ENCODE peak calls at places on chromosomes 3 and 15, in eight cellular contexts. One of them, this sample, is unnamed.

GRCh38 chr3:183812746-183813445 is 12.5 kb downstream of the MAP6D1 start:
- DNase-seq in ovary: no peak
- DNase-seq in HCT116: no peak
- DNase-seq in breast epithelium: no peak
- DNase-seq in stomach: no peak
- DNase-seq in Peyer's patch: no peak
- DNase-seq in right lobe of liver: no peak
- DNase-seq in adrenal gland: no peak
- DNase-seq in this sample: no peak

GRCh38 chr3:140441006-140441405 is 236.9 kb upstream of the TRIM42 start:
- DNase-seq in adrenal gland: peak
- DNase-seq in ovary: no peak
- DNase-seq in Peyer's patch: no peak
- DNase-seq in breast epithelium: no peak
- DNase-seq in stomach: no peak
- DNase-seq in HCT116: no peak
- DNase-seq in right lobe of liver: no peak
- DNase-seq in this sample: no peak

GRCh38 chr15:71800835-71801745 is 9.3 kb upstream of the NR2E3 start:
- DNase-seq in adrenal gland: peak
- DNase-seq in Peyer's patch: peak
- DNase-seq in breast epithelium: no peak
- DNase-seq in HCT116: peak
- DNase-seq in ovary: no peak
- DNase-seq in stomach: peak
- DNase-seq in right lobe of liver: no peak
- DNase-seq in this sample: no peak

GRCh38 chr3:29255854-29256696 is 24.8 kb upstream of the RBMS3 start:
- DNase-seq in adrenal gland: no peak
- DNase-seq in ovary: no peak
- DNase-seq in HCT116: no peak
- DNase-seq in Peyer's patch: no peak
- DNase-seq in right lobe of liver: no peak
- DNase-seq in breast epithelium: no peak
- DNase-seq in stomach: no peak
- DNase-seq in this sample: no peak

GRCh38 chr15:48090115-48090514 is 30.7 kb upstream of the SLC24A5 start:
- DNase-seq in Peyer's patch: no peak
- DNase-seq in right lobe of liver: no peak
- DNase-seq in ovary: no peak
- DNase-seq in breast epithelium: no peak
- DNase-seq in stomach: no peak
- DNase-seq in adrenal gland: no peak
- DNase-seq in HCT116: no peak
- DNase-seq in this sample: no peak

GRCh38 chr3:54932606-54933005 is 4.7 kb upstream of the LRTM1 start:
- DNase-seq in stomach: no peak
- DNase-seq in Peyer's patch: no peak
- DNase-seq in HCT116: no peak
- DNase-seq in breast epithelium: no peak
- DNase-seq in ovary: no peak
- DNase-seq in right lobe of liver: no peak
- DNase-seq in adrenal gland: no peak
- DNase-seq in this sample: peak

GRCh38 chr15:29139540-29140459 is 129.8 kb downstream of the NSMCE3 start:
- DNase-seq in Peyer's patch: peak
- DNase-seq in adrenal gland: peak
- DNase-seq in HCT116: peak
- DNase-seq in breast epithelium: peak
- DNase-seq in ovary: no peak
- DNase-seq in right lobe of liver: peak
- DNase-seq in stomach: peak
- DNase-seq in this sample: peak

GRCh38 chr3:188656196-188656982 is 502.4 kb downstream of the LPP start:
- DNase-seq in Peyer's patch: no peak
- DNase-seq in right lobe of liver: no peak
- DNase-seq in ovary: no peak
- DNase-seq in adrenal gland: no peak
- DNase-seq in stomach: no peak
- DNase-seq in HCT116: no peak
- DNase-seq in breast epithelium: no peak
- DNase-seq in this sample: no peak

GRCh38 chr3:66428733-66429132 is 72.1 kb downstream of the LRIG1 start:
- DNase-seq in ovary: peak
- DNase-seq in adrenal gland: peak
- DNase-seq in breast epithelium: peak
- DNase-seq in right lobe of liver: peak
- DNase-seq in Peyer's patch: peak
- DNase-seq in stomach: peak
- DNase-seq in HCT116: no peak
- DNase-seq in this sample: peak

GRCh38 chr3:108497271-108497670 is 13.1 kb downstream of the MYH15 start:
- DNase-seq in HCT116: no peak
- DNase-seq in breast epithelium: no peak
- DNase-seq in adrenal gland: no peak
- DNase-seq in Peyer's patch: no peak
- DNase-seq in stomach: no peak
- DNase-seq in right lobe of liver: no peak
- DNase-seq in ovary: no peak
- DNase-seq in this sample: no peak

GRCh38 chr3:55538158-55538557 is 51.1 kb upstream of the WNT5A start:
- DNase-seq in breast epithelium: no peak
- DNase-seq in adrenal gland: no peak
- DNase-seq in ovary: no peak
- DNase-seq in right lobe of liver: no peak
- DNase-seq in HCT116: no peak
- DNase-seq in Peyer's patch: no peak
- DNase-seq in stomach: no peak
- DNase-seq in this sample: no peak

GRCh38 chr3:115403791-115404190 is 219.5 kb upstream of the GAP43 start:
- DNase-seq in Peyer's patch: no peak
- DNase-seq in right lobe of liver: no peak
- DNase-seq in adrenal gland: no peak
- DNase-seq in breast epithelium: no peak
- DNase-seq in stomach: no peak
- DNase-seq in ovary: no peak
- DNase-seq in HCT116: no peak
- DNase-seq in this sample: no peak

GRCh38 chr3:57919987-57920386 is 88.2 kb upstream of the FLNB start:
- DNase-seq in adrenal gland: no peak
- DNase-seq in breast epithelium: no peak
- DNase-seq in HCT116: no peak
- DNase-seq in ovary: no peak
- DNase-seq in Peyer's patch: no peak
- DNase-seq in stomach: no peak
- DNase-seq in right lobe of liver: no peak
- DNase-seq in this sample: no peak

GRCh38 chr3:179432021-179432420 is 19.2 kb downstream of the GNB4 start:
- DNase-seq in ovary: no peak
- DNase-seq in HCT116: no peak
- DNase-seq in adrenal gland: peak
- DNase-seq in right lobe of liver: no peak
- DNase-seq in stomach: no peak
- DNase-seq in Peyer's patch: no peak
- DNase-seq in breast epithelium: no peak
- DNase-seq in this sample: no peak

GRCh38 chr3:32996046-32996754 is 44.8 kb downstream of the CCR4 start:
- DNase-seq in HCT116: no peak
- DNase-seq in Peyer's patch: no peak
- DNase-seq in ovary: no peak
- DNase-seq in adrenal gland: no peak
- DNase-seq in stomach: no peak
- DNase-seq in right lobe of liver: no peak
- DNase-seq in breast epithelium: no peak
- DNase-seq in this sample: no peak

GRCh38 chr3:64915778-64916177 is 228.0 kb upstream of the ADAMTS9 start:
- DNase-seq in breast epithelium: no peak
- DNase-seq in right lobe of liver: no peak
- DNase-seq in ovary: no peak
- DNase-seq in Peyer's patch: no peak
- DNase-seq in stomach: no peak
- DNase-seq in adrenal gland: no peak
- DNase-seq in HCT116: no peak
- DNase-seq in this sample: no peak

GRCh38 chr3:151329368-151329767 is at the start of gene P2RY13:
- DNase-seq in ovary: no peak
- DNase-seq in breast epithelium: no peak
- DNase-seq in stomach: no peak
- DNase-seq in Peyer's patch: no peak
- DNase-seq in HCT116: no peak
- DNase-seq in right lobe of liver: no peak
- DNase-seq in adrenal gland: no peak
- DNase-seq in this sample: no peak
- H3K4me3 ChIP-seq in ovary: no peak
- H3K4me3 ChIP-seq in breast epithelium: peak
- H3K4me3 ChIP-seq in stomach: peak
- H3K4me3 ChIP-seq in Peyer's patch: peak
- H3K4me3 ChIP-seq in HCT116: peak
- H3K4me3 ChIP-seq in right lobe of liver: peak
- H3K4me3 ChIP-seq in adrenal gland: no peak
- H3K4me3 ChIP-seq in this sample: peak

GRCh38 chr3:20047341-20047779 is 7.1 kb downstream of the KAT2B start:
- DNase-seq in ovary: no peak
- DNase-seq in HCT116: no peak
- DNase-seq in right lobe of liver: no peak
- DNase-seq in Peyer's patch: no peak
- DNase-seq in stomach: no peak
- DNase-seq in breast epithelium: no peak
- DNase-seq in adrenal gland: no peak
- DNase-seq in this sample: no peak
- H3K27ac ChIP-seq in ovary: peak
- H3K27ac ChIP-seq in HCT116: no peak
- H3K27ac ChIP-seq in right lobe of liver: no peak
- H3K27ac ChIP-seq in Peyer's patch: no peak
- H3K27ac ChIP-seq in stomach: peak
- H3K27ac ChIP-seq in breast epithelium: peak
- H3K27ac ChIP-seq in adrenal gland: no peak
- H3K27ac ChIP-seq in this sample: no peak

GRCh38 chr15:82571722-82572222 is 31.5 kb upstream of the RPS17 start:
- DNase-seq in HCT116: no peak
- DNase-seq in breast epithelium: no peak
- DNase-seq in right lobe of liver: no peak
- DNase-seq in ovary: peak
- DNase-seq in Peyer's patch: peak
- DNase-seq in adrenal gland: peak
- DNase-seq in stomach: peak
- DNase-seq in this sample: peak
- TF ChIP-seq POLR2A in HCT116: no peak
- TF ChIP-seq POLR2A in breast epithelium: no peak
- TF ChIP-seq POLR2A in right lobe of liver: no peak
- TF ChIP-seq POLR2A in ovary: peak
- TF ChIP-seq POLR2A in Peyer's patch: no peak
- TF ChIP-seq POLR2A in adrenal gland: peak
- TF ChIP-seq POLR2A in stomach: no peak
- TF ChIP-seq POLR2A in this sample: no peak

GRCh38 chr3:136749106-136749505 is 3.1 kb downstream of the STAG1 start:
- DNase-seq in right lobe of liver: no peak
- DNase-seq in stomach: no peak
- DNase-seq in HCT116: no peak
- DNase-seq in Peyer's patch: no peak
- DNase-seq in adrenal gland: no peak
- DNase-seq in breast epithelium: no peak
- DNase-seq in ovary: no peak
- DNase-seq in this sample: no peak
- H3K4me3 ChIP-seq in right lobe of liver: no peak
- H3K4me3 ChIP-seq in stomach: no peak
- H3K4me3 ChIP-seq in HCT116: no peak
- H3K4me3 ChIP-seq in Peyer's patch: no peak
- H3K4me3 ChIP-seq in adrenal gland: no peak
- H3K4me3 ChIP-seq in breast epithelium: no peak
- H3K4me3 ChIP-seq in ovary: no peak
- H3K4me3 ChIP-seq in this sample: no peak

DNA sequence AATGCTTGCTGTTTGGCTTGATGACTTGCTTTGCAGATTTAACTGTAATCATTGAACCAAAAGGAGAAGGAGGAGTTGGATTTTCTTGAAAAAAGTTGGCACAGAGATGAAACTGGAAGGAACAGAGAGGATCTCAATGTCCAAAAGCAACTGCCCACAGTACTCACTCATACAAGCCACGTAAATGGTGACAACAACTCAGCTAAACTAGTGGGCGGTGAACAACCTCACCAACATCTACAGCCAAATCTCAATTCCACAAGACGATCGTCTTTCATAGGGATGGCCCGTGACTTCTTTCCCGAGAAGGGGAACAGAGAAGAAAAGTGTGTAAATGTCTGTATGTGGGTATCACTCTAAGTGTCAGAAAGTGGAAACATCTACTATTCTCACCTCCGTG is 48.1 kb downstream of the MYO5C start:
- DNase-seq in breast epithelium: no peak
- DNase-seq in stomach: no peak
- DNase-seq in Peyer's patch: no peak
- DNase-seq in adrenal gland: no peak
- DNase-seq in right lobe of liver: no peak
- DNase-seq in ovary: no peak
- DNase-seq in HCT116: no peak
- DNase-seq in this sample: no peak
- H3K27ac ChIP-seq in breast epithelium: no peak
- H3K27ac ChIP-seq in stomach: no peak
- H3K27ac ChIP-seq in Peyer's patch: no peak
- H3K27ac ChIP-seq in adrenal gland: no peak
- H3K27ac ChIP-seq in right lobe of liver: no peak
- H3K27ac ChIP-seq in ovary: no peak
- H3K27ac ChIP-seq in HCT116: no peak
- H3K27ac ChIP-seq in this sample: no peak

GRCh38 chr15:40769310-40770146 is at the start of gene C15orf62:
- DNase-seq in HCT116: no peak
- DNase-seq in ovary: peak
- DNase-seq in Peyer's patch: peak
- DNase-seq in stomach: peak
- DNase-seq in right lobe of liver: no peak
- DNase-seq in breast epithelium: peak
- DNase-seq in adrenal gland: peak
- DNase-seq in this sample: no peak
- TF ChIP-seq POLR2A in HCT116: no peak
- TF ChIP-seq POLR2A in ovary: no peak
- TF ChIP-seq POLR2A in Peyer's patch: no peak
- TF ChIP-seq POLR2A in stomach: no peak
- TF ChIP-seq POLR2A in right lobe of liver: no peak
- TF ChIP-seq POLR2A in breast epithelium: no peak
- TF ChIP-seq POLR2A in adrenal gland: no peak
- TF ChIP-seq POLR2A in this sample: no peak

DNA sequence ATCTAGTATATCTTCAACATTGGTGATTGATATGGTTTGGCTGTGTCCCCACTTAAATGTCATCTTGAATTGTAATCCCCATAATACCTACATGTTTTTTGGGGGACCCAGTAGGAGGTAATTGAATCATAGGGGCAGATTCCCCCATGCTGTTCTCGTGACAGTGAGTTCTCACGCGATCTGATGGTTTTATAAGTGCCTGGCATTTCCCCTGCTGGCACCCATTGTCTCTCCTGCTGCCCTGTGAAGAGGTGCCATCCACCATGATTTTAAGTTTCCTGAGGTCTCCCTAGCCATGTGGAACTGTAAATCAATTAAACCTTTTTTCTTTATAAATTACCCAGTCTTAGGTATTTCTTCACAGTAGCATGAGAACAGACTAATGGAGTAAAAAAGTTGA is 1094.6 kb downstream of the ROBO2 start:
- DNase-seq in stomach: no peak
- DNase-seq in adrenal gland: no peak
- DNase-seq in breast epithelium: no peak
- DNase-seq in right lobe of liver: no peak
- DNase-seq in Peyer's patch: no peak
- DNase-seq in ovary: no peak
- DNase-seq in HCT116: no peak
- DNase-seq in this sample: no peak
- H3K4me3 ChIP-seq in stomach: no peak
- H3K4me3 ChIP-seq in adrenal gland: no peak
- H3K4me3 ChIP-seq in breast epithelium: no peak
- H3K4me3 ChIP-seq in right lobe of liver: no peak
- H3K4me3 ChIP-seq in Peyer's patch: no peak
- H3K4me3 ChIP-seq in ovary: no peak
- H3K4me3 ChIP-seq in HCT116: no peak
- H3K4me3 ChIP-seq in this sample: no peak

GRCh38 chr15:50854594-50855490 is 53.6 kb upstream of the AP4E1 start:
- DNase-seq in stomach: no peak
- DNase-seq in HCT116: no peak
- DNase-seq in Peyer's patch: no peak
- DNase-seq in breast epithelium: no peak
- DNase-seq in right lobe of liver: no peak
- DNase-seq in ovary: no peak
- DNase-seq in adrenal gland: no peak
- DNase-seq in this sample: no peak
- H3K27ac ChIP-seq in stomach: no peak
- H3K27ac ChIP-seq in HCT116: no peak
- H3K27ac ChIP-seq in Peyer's patch: no peak
- H3K27ac ChIP-seq in breast epithelium: peak
- H3K27ac ChIP-seq in right lobe of liver: no peak
- H3K27ac ChIP-seq in ovary: no peak
- H3K27ac ChIP-seq in adrenal gland: no peak
- H3K27ac ChIP-seq in this sample: no peak

This sample was measured in heart left ventricle.